ENCODE peak calls at places on chromosomes 13 and 19, in eight cellular contexts. Q is T-helper 1 cell, E is NCI-H510A, J is AG20443, O is T-helper 2 cell, U is GM12865, C is globus pallidus, V is LHCN-M2. S is an unnamed sample.

GRCh38 chr13:112703935-112704633 is 14.2 kb downstream of the ATP11A start:
- DNase-seq in E (no peak), J (no peak), C (no peak), V (no peak), O (no peak), U (no peak), Q (no peak), S (no peak)

GRCh38 chr13:110495881-110496280 is 65.6 kb downstream of the RAB20 start:
- DNase-seq in E (no peak), C (no peak), V (no peak), J (no peak), Q (no peak), U (no peak), O (no peak), S (no peak)

GRCh38 chr13:23679214-23679613 is 109.0 kb downstream of the TNFRSF19 start:
- DNase-seq in E (no peak), Q (no peak), U (no peak), J (no peak), C (no peak), V (no peak), O (no peak), S (no peak)

GRCh38 chr19:18520848-18521691 is 800 bp downstream of the ELL start:
- DNase-seq in U (peak; percentile 87), E (no peak), O (no peak), Q (peak; percentile 18), V (no peak), C (no peak), J (no peak), S (no peak)

GRCh38 chr19:53045536-53045935 is 996 bp downstream of the ERVV-2 start:
- DNase-seq in O (no peak), E (no peak), V (no peak), Q (no peak), C (no peak), J (no peak), U (no peak), S (no peak)

GRCh38 chr13:33487575-33488243 is 202.2 kb upstream of the STARD13 start:
- DNase-seq in V (peak; percentile 85), J (peak; percentile 64), C (peak; percentile 74), E (no peak), Q (no peak), U (peak; percentile 57), O (no peak), S (no peak)

GRCh38 chr19:10625003-10625761 is at the start of gene SLC44A2:
- DNase-seq in Q (no peak), U (no peak), E (peak; percentile 87), C (peak; percentile 85), O (no peak), V (peak; percentile 88), J (peak; percentile 97), S (peak; percentile 81)

GRCh38 chr19:2047449-2048103 is 3.5 kb downstream of the MKNK2 start:
- DNase-seq in O (no peak), V (peak; percentile 76), U (peak; percentile 16), C (no peak), J (no peak), E (no peak), Q (no peak), S (no peak)

GRCh38 chr13:95937700-95938320 is 115.4 kb downstream of the UGGT2 start:
- DNase-seq in O (no peak), U (no peak), E (no peak), C (no peak), Q (no peak), J (no peak), V (no peak), S (no peak)

GRCh38 chr13:20405691-20406090 is 120.0 kb downstream of the CRYL1 start:
- DNase-seq in E (no peak), V (no peak), U (no peak), Q (no peak), C (no peak), J (no peak), O (no peak), S (no peak)

GRCh38 chr13:64029343-64030093 is 2613.9 kb upstream of the PCDH20 start:
- DNase-seq in E (no peak), J (peak; percentile 3), O (no peak), V (no peak), Q (no peak), C (no peak), U (no peak), S (no peak)

GRCh38 chr19:58274771-58275199 is 4.0 kb upstream of the ZNF8 start:
- DNase-seq in E (no peak), Q (no peak), J (no peak), U (no peak), O (no peak), C (no peak), V (peak; percentile 90), S (no peak)

GRCh38 chr19:46787331-46788100 is 878 bp downstream of the SLC1A5 start:
- DNase-seq in C (no peak), V (peak; percentile 76), O (peak; percentile 20), U (peak; percentile 45), J (peak; percentile 63), Q (peak; percentile 18), E (no peak), S (peak; percentile 54)

GRCh38 chr19:7862413-7862951 is 11.7 kb downstream of the PRR36 start:
- DNase-seq in E (peak; percentile 21), V (no peak), J (peak; percentile 82), Q (peak; percentile 68), C (no peak), U (peak; percentile 84), O (peak; percentile 60), S (no peak)

GRCh38 chr13:20492641-20493040 is 33.0 kb downstream of the CRYL1 start:
- DNase-seq in Q (no peak), U (peak; percentile 65), V (peak; percentile 11), O (no peak), C (no peak), J (peak; percentile 43), E (no peak), S (no peak)

GRCh38 chr13:44281252-44282000 is 92.2 kb upstream of the SERP2 start:
- DNase-seq in J (no peak), O (no peak), V (no peak), C (no peak), Q (no peak), U (no peak), E (no peak), S (no peak)

GRCh38 chr13:59861676-59862075 is 302.1 kb downstream of the DIAPH3 start:
- DNase-seq in V (no peak), O (no peak), C (no peak), E (no peak), J (no peak), Q (no peak), U (no peak), S (no peak)

GRCh38 chr13:51832471-51833152 is 12.4 kb downstream of the TMEM272 start:
- DNase-seq in O (no peak), C (peak; percentile 37), V (peak; percentile 17), E (no peak), J (peak; percentile 68), Q (peak; percentile 57), U (peak; percentile 55), S (no peak)

GRCh38 chr19:1315470-1316166 is 29.9 kb downstream of the EFNA2 start:
- DNase-seq in V (no peak), E (no peak), C (peak; percentile 54), U (peak; percentile 59), O (no peak), J (peak; percentile 91), Q (no peak), S (peak; percentile 23)

GRCh38 chr19:53541971-53542370 is 4.0 kb downstream of the ZNF331 start:
- DNase-seq in V (no peak), U (no peak), E (no peak), Q (no peak), J (no peak), C (no peak), O (no peak), S (no peak)

S was measured in NCI-H2029.